ENCODE peak calls at places on chromosomes 1 and 21, in eight cellular contexts. B is HEK293T; K is stimulated activated CD4-positive, alpha-beta T cell treated with anti-CD3 and anti-CD28 coated beads, TNF-alpha, amount 100 ng/mL, for 1 hour; T is central memory CD4-positive, alpha-beta T cell; P is hippocampal formation; G is epithelial cell of prostate; I is pulmonary artery endothelial cell; A is neural crest cell. X is an unnamed sample.

GRCh38 chr1:43774359-43774758 is 67.0 kb downstream of the ST3GAL3 start:
- DNase-seq in B (no peak), K (no peak), T (no peak), P (no peak), G (no peak), I (no peak), A (no peak), X (no peak)

GRCh38 chr1:209645574-209646452 is 6.4 kb downstream of the LAMB3 start:
- DNase-seq in B (no peak), K (no peak), T (no peak), P (no peak), G (no peak), I (no peak), A (no peak), X (no peak)

GRCh38 chr1:34977210-34977471 is 8.0 kb downstream of the TMEM35B start:
- DNase-seq in B (no peak), K (no peak), T (no peak), P (no peak), G (no peak), I (no peak), A (no peak), X (no peak)

GRCh38 chr1:87720561-87720960 is 391.9 kb downstream of the LMO4 start:
- DNase-seq in B (no peak), K (no peak), T (no peak), P (no peak), G (no peak), I (no peak), A (no peak), X (no peak)

GRCh38 chr1:41892211-41892840 is 26.4 kb downstream of the HIVEP3 start:
- DNase-seq in B (no peak), K (no peak), T (no peak), P (no peak), G (no peak), I (no peak), A (no peak), X (no peak)

GRCh38 chr1:213110349-213111300 is 59.6 kb downstream of the RPS6KC1 start:
- DNase-seq in B (no peak), K (no peak), T (no peak), P (no peak), G (no peak), I (no peak), A (no peak), X (no peak)

GRCh38 chr1:1550591-1551432 is 10.4 kb upstream of the TMEM240 start:
- DNase-seq in B (peak), K (no peak), T (no peak), P (no peak), G (no peak), I (no peak), A (no peak), X (peak)

GRCh38 chr1:54309631-54310366 is 96.4 kb downstream of the SSBP3 start:
- DNase-seq in B (no peak), K (no peak), T (no peak), P (peak), G (no peak), I (no peak), A (no peak), X (no peak)

GRCh38 chr1:205317311-205317917 is 4.1 kb downstream of the NUAK2 start:
- DNase-seq in B (no peak), K (no peak), T (no peak), P (no peak), G (no peak), I (no peak), A (no peak), X (no peak)

GRCh38 chr1:5491207-5491904 is 500.9 kb downstream of the NPHP4 start:
- DNase-seq in B (no peak), K (no peak), T (no peak), P (no peak), G (no peak), I (no peak), A (no peak), X (no peak)

GRCh38 chr1:238119060-238119459 is 228.3 kb upstream of the ZP4 start:
- DNase-seq in B (peak), K (no peak), T (no peak), P (no peak), G (no peak), I (no peak), A (no peak), X (no peak)

GRCh38 chr1:28392027-28392652 is 22.6 kb downstream of the PHACTR4 start:
- DNase-seq in B (no peak), K (no peak), T (no peak), P (no peak), G (no peak), I (no peak), A (no peak), X (no peak)

GRCh38 chr21:22352088-22352487 is 1353.9 kb downstream of the NCAM2 start:
- DNase-seq in B (no peak), K (no peak), T (no peak), P (no peak), G (no peak), I (no peak), A (no peak), X (no peak)

GRCh38 chr1:210239295-210240155 is 6.9 kb downstream of the SERTAD4 start:
- DNase-seq in B (peak), K (no peak), T (no peak), P (peak), G (no peak), I (peak), A (no peak), X (no peak)

GRCh38 chr1:158203693-158204457 is 23.2 kb downstream of the CD1D start:
- DNase-seq in B (peak), K (no peak), T (peak), P (no peak), G (no peak), I (peak), A (no peak), X (peak)

GRCh38 chr1:21278208-21278861 is 11.9 kb downstream of the ECE1 start:
- DNase-seq in B (no peak), K (no peak), T (no peak), P (peak), G (no peak), I (no peak), A (no peak), X (no peak)

GRCh38 chr1:217617120-217617519 is 13.8 kb downstream of the GPATCH2 start:
- DNase-seq in B (no peak), K (no peak), T (no peak), P (no peak), G (no peak), I (no peak), A (no peak), X (no peak)

GRCh38 chr1:107895403-107896181 is 69.4 kb downstream of the VAV3 start:
- DNase-seq in B (no peak), K (no peak), T (no peak), P (no peak), G (no peak), I (no peak), A (no peak), X (no peak)

GRCh38 chr1:9294910-9295636 is 2.4 kb downstream of the SPSB1 start:
- DNase-seq in B (no peak), K (no peak), T (peak), P (no peak), G (no peak), I (no peak), A (no peak), X (no peak)

GRCh38 chr1:172745014-172745413 is 86.1 kb downstream of the FASLG start:
- DNase-seq in B (peak), K (no peak), T (peak), P (no peak), G (no peak), I (peak), A (no peak), X (peak)

GRCh38 chr1:55007626-55008025 is 8.9 kb downstream of the BSND start:
- DNase-seq in B (no peak), K (no peak), T (no peak), P (no peak), G (peak), I (no peak), A (no peak), X (no peak)